ENCODE peak calls at places on chromosomes 12 and 14, in ten cellular contexts. T is stimulated activated CD8-positive, alpha-beta memory T cell treated with anti-CD3 and anti-CD28 coated beads, Interleukin-7, amount 100 ng/mL, for 4 hours; H is GM12892; O is GOT3; D is adrenal gland; N is ELR; Y is activated B cell treated with CpG ODN at 0.5 μM for 24 hours; Q is CD8-positive, alpha-beta T cell; E is fibroblast of lung; I is HFF-Myc. G is an unnamed sample.

GRCh38 chr12:126389215-126389841 is 1324.1 kb downstream of the AACS start:
- DNase-seq in H (no peak), D (no peak), I (peak), T (no peak), E (peak), O (no peak), Q (no peak), N (no peak), Y (no peak), G (peak)

GRCh38 chr12:15059123-15059522 is 86.3 kb downstream of the PDE6H start:
- DNase-seq in E (no peak), Y (no peak), N (no peak), Q (no peak), T (no peak), O (no peak), H (no peak), D (no peak), I (no peak), G (no peak)

GRCh38 chr12:103975368-103975767 is 9.7 kb downstream of the TDG start:
- DNase-seq in D (no peak), O (no peak), N (no peak), H (no peak), Y (no peak), I (no peak), T (no peak), E (no peak), Q (no peak), G (no peak)

GRCh38 chr12:96210376-96211055 is 16.3 kb downstream of the ELK3 start:
- DNase-seq in E (no peak), D (no peak), N (no peak), O (no peak), H (no peak), Y (peak), Q (peak), I (no peak), T (no peak), G (no peak)

GRCh38 chr12:98653866-98654493 is 8.9 kb downstream of the APAF1 start:
- DNase-seq in I (peak), H (no peak), O (no peak), N (peak), Y (no peak), Q (no peak), E (peak), T (no peak), D (peak), G (peak)

GRCh38 chr14:52895000-52895399 is 55.9 kb downstream of the FERMT2 start:
- DNase-seq in T (no peak), D (no peak), Q (no peak), I (no peak), Y (no peak), E (peak), N (peak), H (no peak), O (no peak), G (no peak)

GRCh38 chr12:14327717-14328116 is 37.8 kb upstream of the ATF7IP start:
- DNase-seq in O (no peak), H (no peak), D (no peak), E (no peak), Y (no peak), N (no peak), Q (no peak), T (no peak), I (peak), G (no peak)

GRCh38 chr14:80188571-80188970 is 22.7 kb downstream of the DIO2 start:
- DNase-seq in N (no peak), Q (no peak), I (no peak), H (no peak), T (no peak), O (no peak), Y (no peak), D (no peak), E (no peak), G (no peak)

GRCh38 chr12:107178776-107179175 is 85.4 kb upstream of the CRY1 start:
- DNase-seq in E (no peak), Q (no peak), N (no peak), Y (no peak), D (no peak), H (no peak), O (no peak), T (no peak), I (no peak), G (no peak)

GRCh38 chr14:71675902-71676291 is 256.3 kb upstream of the RGS6 start:
- DNase-seq in Y (no peak), H (no peak), O (no peak), E (no peak), T (no peak), D (no peak), N (peak), I (no peak), Q (no peak), G (no peak)

GRCh38 chr12:120015313-120015712 is 26.3 kb downstream of the BICDL1 start:
- DNase-seq in D (no peak), T (peak), H (no peak), I (no peak), E (no peak), Q (peak), O (no peak), Y (no peak), N (no peak), G (no peak)

GRCh38 chr12:107545737-107546363 is 139.7 kb upstream of the PWP1 start:
- DNase-seq in E (peak), Y (no peak), O (no peak), I (no peak), T (no peak), H (no peak), N (no peak), Q (peak), D (no peak), G (no peak)

GRCh38 chr12:54251667-54252284 is 28.1 kb downstream of the CBX5 start:
- DNase-seq in H (no peak), O (no peak), T (no peak), Y (no peak), E (peak), N (peak), I (no peak), Q (no peak), D (peak), G (peak)

GRCh38 chr14:51895425-51895824 is 35.0 kb downstream of the GNG2 start:
- DNase-seq in Q (no peak), Y (no peak), I (no peak), N (no peak), H (no peak), T (no peak), E (no peak), O (no peak), D (no peak), G (no peak)

GRCh38 chr12:77808534-77808933 is 22.2 kb upstream of the NAV3 start:
- DNase-seq in N (no peak), T (no peak), E (no peak), Q (no peak), D (no peak), H (no peak), I (no peak), Y (no peak), O (no peak), G (no peak)

GRCh38 chr12:19421503-19422282 is 17.6 kb upstream of the AEBP2 start:
- DNase-seq in Y (no peak), H (no peak), N (no peak), Q (peak), E (no peak), I (no peak), T (no peak), D (no peak), O (no peak), G (no peak)

GRCh38 chr12:6871052-6871957 is 1.8 kb downstream of the SPSB2 start:
- DNase-seq in I (no peak), H (no peak), Q (no peak), D (no peak), O (no peak), E (no peak), Y (no peak), T (no peak), N (peak), G (peak)

GRCh38 chr12:93841671-93842070 is 164.5 kb downstream of the CRADD start:
- DNase-seq in Y (no peak), H (no peak), O (no peak), I (no peak), T (no peak), D (no peak), Q (no peak), E (no peak), N (no peak), G (no peak)

GRCh38 chr14:93654599-93654998 is 133.7 kb downstream of the PRIMA1 start:
- DNase-seq in Q (no peak), H (no peak), D (no peak), N (no peak), E (no peak), Y (no peak), O (no peak), T (no peak), I (no peak), G (no peak)

GRCh38 chr12:111437816-111438454 is 32.2 kb downstream of the SH2B3 start:
- DNase-seq in N (peak), D (peak), Q (no peak), T (no peak), I (peak), Y (no peak), E (peak), H (no peak), O (no peak), G (peak)

GRCh38 chr12:122909442-122910288 is 13.7 kb upstream of the VPS37B start:
- DNase-seq in T (no peak), E (no peak), I (no peak), H (no peak), N (no peak), D (peak), O (no peak), Y (no peak), Q (no peak), G (no peak)

GRCh38 chr14:28407931-28408330 is 358.7 kb upstream of the FOXG1 start:
- DNase-seq in D (no peak), H (no peak), Q (no peak), E (no peak), I (no peak), Y (no peak), N (no peak), T (no peak), O (no peak), G (no peak)

GRCh38 chr14:65131176-65131765 is 29.0 kb upstream of the MAX start:
- DNase-seq in H (no peak), T (no peak), E (peak), Y (no peak), I (peak), O (no peak), N (peak), Q (no peak), D (no peak), G (peak)